ENCODE peak calls at places on chromosomes 4 and X, in four cellular contexts. E, R, Q and K are unnamed samples.

GRCh38 chrX:24113161-24113560 is 36.4 kb upstream of the ZFX start:
- DNase-seq in E (no peak), R (no peak), Q (no peak), K (no peak)

GRCh38 chr4:53116959-53117358 is 248.9 kb downstream of the SCFD2 start:
- DNase-seq in E (no peak), R (no peak), Q (no peak), K (no peak)

GRCh38 chr4:75512336-75513211 is 1.6 kb downstream of the RCHY1 start:
- DNase-seq in E (no peak), R (no peak), Q (no peak), K (no peak)

GRCh38 chr4:7660640-7661039 is 225.9 kb upstream of the PSAPL1 start:
- DNase-seq in E (no peak), R (no peak), Q (no peak), K (no peak)

GRCh38 chr4:129641179-129641578 is 545.2 kb downstream of the C4orf33 start:
- DNase-seq in E (peak; percentile 13), R (peak; percentile 0), Q (peak; percentile 4), K (no peak)

GRCh38 chr4:53479731-53480525 is 102.5 kb downstream of the FIP1L1 start:
- DNase-seq in E (no peak), R (no peak), Q (no peak), K (no peak)

GRCh38 chr4:7073526-7074390 is 5.9 kb upstream of the GRPEL1 start:
- DNase-seq in E (no peak), R (peak; percentile 12), Q (no peak), K (no peak)

GRCh38 chr4:52091811-52092210 is 40.7 kb downstream of the SPATA18 start:
- DNase-seq in E (no peak), R (no peak), Q (no peak), K (no peak)

GRCh38 chrX:2875798-2876399 is 47.2 kb downstream of the GYG2 start:
- DNase-seq in E (no peak), R (no peak), Q (no peak), K (no peak)

GRCh38 chr4:992297-993110 is 700 bp downstream of the SLC26A1 start:
- DNase-seq in E (no peak), R (no peak), Q (no peak), K (no peak)

GRCh38 chr4:43547560-43547959 is 655.0 kb downstream of the GRXCR1 start:
- DNase-seq in E (no peak), R (no peak), Q (no peak), K (no peak)

GRCh38 chr4:142549726-142550463 is 296.2 kb downstream of the INPP4B start:
- DNase-seq in E (no peak), R (peak; percentile 99), Q (no peak), K (no peak)

GRCh38 chr4:4962928-4963327 is 56.3 kb downstream of the CYTL1 start:
- DNase-seq in E (no peak), R (no peak), Q (no peak), K (no peak)

GRCh38 chr4:151048913-151049312 is 33.8 kb upstream of the LRBA start:
- DNase-seq in E (no peak), R (no peak), Q (no peak), K (no peak)

GRCh38 chrX:129769467-129770154 is 10.1 kb upstream of the SASH3 start:
- DNase-seq in E (no peak), R (no peak), Q (no peak), K (no peak)

GRCh38 chr4:31366041-31366440 is 645.9 kb downstream of the PCDH7 start:
- DNase-seq in E (no peak), R (no peak), Q (no peak), K (no peak)

GRCh38 chr4:165711436-165711835 is 161.6 kb upstream of the TLL1 start:
- DNase-seq in E (no peak), R (no peak), Q (no peak), K (no peak)

GRCh38 chrX:87727615-87728014 is 210.0 kb downstream of the KLHL4 start:
- DNase-seq in E (no peak), R (peak; percentile 2), Q (no peak), K (no peak)

GRCh38 chr4:90745176-90745575 is 618.0 kb downstream of the CCSER1 start:
- DNase-seq in E (no peak), R (no peak), Q (no peak), K (no peak)

GRCh38 chrX:108701633-108702032 is 34.7 kb downstream of the IRS4 start:
- DNase-seq in E (no peak), R (no peak), Q (no peak), K (no peak)

GRCh38 chr4:2927696-2928075 is 35.5 kb downstream of the NOP14 start:
- DNase-seq in E (no peak), R (no peak), Q (no peak), K (no peak)

GRCh38 chrX:43958529-43958928 is 14.7 kb downstream of the NDP start:
- DNase-seq in E (no peak), R (peak; percentile 64), Q (peak; percentile 16), K (no peak)

GRCh38 chr4:26985836-26986235 is 125.2 kb downstream of the STIM2 start:
- DNase-seq in E (no peak), R (no peak), Q (no peak), K (no peak)

GRCh38 chr4:40731792-40732245 is 17.9 kb upstream of the NSUN7 start:
- DNase-seq in E (no peak), R (peak; percentile 71), Q (peak; percentile 21), K (peak; percentile 84)

GRCh38 chrX:39152106-39152649 is 350.9 kb downstream of the MID1IP1 start:
- DNase-seq in E (peak; percentile 33), R (peak; percentile 34), Q (no peak), K (peak; percentile 58)

GRCh38 chr4:114026447-114026846 is 47.0 kb upstream of the ARSJ start:
- DNase-seq in E (no peak), R (no peak), Q (no peak), K (no peak)

GRCh38 chrX:53288173-53288572 is 6.8 kb upstream of the IQSEC2 start:
- DNase-seq in E (no peak), R (no peak), Q (peak; percentile 18), K (peak; percentile 54)

GRCh38 chrX:3268804-3269203 is 77.6 kb downstream of the MXRA5 start:
- DNase-seq in E (no peak), R (no peak), Q (no peak), K (no peak)

GRCh38 chrX:10725071-10725470 is 104.7 kb upstream of the MID1 start:
- DNase-seq in E (no peak), R (no peak), Q (no peak), K (no peak)

GRCh38 chr4:150297861-150298474 is 219.7 kb downstream of the DCLK2 start:
- DNase-seq in E (peak; percentile 7), R (peak; percentile 26), Q (peak; percentile 3), K (no peak)

GRCh38 chr4:120995611-120996010 is 73.1 kb upstream of the PRDM5 start:
- DNase-seq in E (no peak), R (no peak), Q (no peak), K (no peak)

GRCh38 chr4:157739237-157739636 is 433.6 kb downstream of the GASK1B start:
- DNase-seq in E (no peak), R (no peak), Q (no peak), K (no peak)

GRCh38 chr4:103375278-103375677 is 177.1 kb upstream of the CENPE start:
- DNase-seq in E (no peak), R (no peak), Q (no peak), K (no peak)

GRCh38 chr4:139142097-139142496 is 34.9 kb downstream of the ELF2 start:
- DNase-seq in E (no peak), R (no peak), Q (no peak), K (no peak)

GRCh38 chrX:107448625-107449468 is 605 bp upstream of the FRMPD3 start:
- DNase-seq in E (no peak), R (no peak), Q (no peak), K (no peak)

GRCh38 chrX:111041018-111041462 is 55.0 kb upstream of the PAK3 start:
- DNase-seq in E (no peak), R (no peak), Q (no peak), K (peak; percentile 42)

GRCh38 chr4:138821321-138821720 is 194.3 kb upstream of the NOCT start:
- DNase-seq in E (no peak), R (no peak), Q (no peak), K (no peak)

GRCh38 chrX:8083276-8083675 is 87.8 kb downstream of the VCX2 start:
- DNase-seq in E (no peak), R (no peak), Q (no peak), K (no peak)